ENCODE peak calls at places on chromosomes 13 and 19, in seven cellular contexts. O, Q, L, F, S, I and V are unnamed samples.
A peak's percentile ranks its signal among the peaks of the same experiment; 100 is the strongest.

GRCh38 chr13:99725644-99726043 is 224.4 kb downstream of the TM9SF2 start:
- DNase-seq in I (no peak), S (no peak), O (no peak), F (no peak), L (no peak), Q (no peak), V (no peak)

GRCh38 chr19:8224394-8225145 is 15.4 kb downstream of the CERS4 start:
- DNase-seq in O (no peak), I (no peak), F (no peak), L (no peak), S (no peak), Q (no peak), V (no peak)

GRCh38 chr13:51222510-51223283 is 499 bp downstream of the FAM124A start:
- DNase-seq in O (no peak), Q (no peak), L (no peak), F (no peak), I (no peak), S (no peak), V (no peak)

GRCh38 chr13:97275265-97275664 is 53.1 kb downstream of the MBNL2 start:
- DNase-seq in I (peak; percentile 83), L (no peak), Q (no peak), O (no peak), S (no peak), F (no peak), V (peak; percentile 49)

GRCh38 chr13:50357586-50358118 is 342.4 kb downstream of the KCNRG start:
- DNase-seq in O (no peak), L (no peak), Q (peak; percentile 50), S (no peak), I (peak; percentile 70), F (no peak), V (no peak)

GRCh38 chr13:28503182-28503980 is 8.5 kb upstream of the FLT1 start:
- DNase-seq in Q (no peak), F (no peak), L (no peak), S (no peak), O (no peak), I (no peak), V (no peak)

GRCh38 chr13:26881154-26881553 is 120.6 kb upstream of the GPR12 start:
- DNase-seq in Q (peak; percentile 3), S (no peak), L (no peak), I (no peak), F (no peak), O (no peak), V (no peak)

GRCh38 chr13:97977376-97977705 is 23.9 kb downstream of the IPO5 start:
- DNase-seq in L (no peak), F (no peak), I (no peak), S (no peak), O (no peak), Q (no peak), V (no peak)

GRCh38 chr19:47802521-47803043 is 1.8 kb downstream of the TPRX1 start:
- DNase-seq in I (no peak), F (no peak), L (no peak), O (no peak), Q (no peak), S (no peak), V (no peak)

GRCh38 chr19:6761053-6761676 is 6.1 kb downstream of the SH2D3A start:
- DNase-seq in Q (no peak), O (no peak), F (peak; percentile 58), S (no peak), I (no peak), L (no peak), V (no peak)

GRCh38 chr19:12567951-12568350 is 16.7 kb upstream of the ZNF564 start:
- DNase-seq in L (no peak), O (no peak), Q (no peak), F (no peak), S (no peak), I (peak; percentile 12), V (no peak)

GRCh38 chr19:7670150-7670784 is 1.4 kb downstream of the RETN start:
- DNase-seq in L (no peak), Q (no peak), S (no peak), F (no peak), I (no peak), O (no peak), V (no peak)

GRCh38 chr13:112605531-112605990 is 17.6 kb upstream of the TUBGCP3 start:
- DNase-seq in F (no peak), I (peak; percentile 56), O (no peak), S (no peak), L (no peak), Q (no peak), V (no peak)

GRCh38 chr19:33470686-33471085 is 50.9 kb downstream of the PEPD start:
- DNase-seq in O (no peak), Q (no peak), I (no peak), S (no peak), L (no peak), F (peak; percentile 26), V (no peak)

GRCh38 chr13:43769552-43769951 is 17.2 kb downstream of the ENOX1 start:
- DNase-seq in O (no peak), F (no peak), I (no peak), S (no peak), L (no peak), Q (no peak), V (no peak)

GRCh38 chr13:49020328-49020727 is 44.6 kb downstream of the FNDC3A start:
- DNase-seq in O (no peak), I (no peak), F (no peak), S (no peak), Q (no peak), L (no peak), V (no peak)

GRCh38 chr13:81116461-81117282 is 775.7 kb upstream of the SPRY2 start:
- DNase-seq in S (no peak), I (no peak), Q (no peak), F (no peak), L (no peak), O (no peak), V (no peak)

GRCh38 chr13:80341098-80341701 is at the start of gene SPRY2:
- DNase-seq in L (peak; percentile 41), Q (peak; percentile 85), I (peak; percentile 99), O (no peak), F (peak; percentile 97), S (peak; percentile 94), V (peak; percentile 92)

GRCh38 chr13:37686501-37686900 is 87.9 kb upstream of the POSTN start:
- DNase-seq in F (no peak), L (no peak), Q (no peak), O (no peak), I (no peak), S (no peak), V (no peak)

GRCh38 chr19:19223636-19224035 is 11.9 kb downstream of the NCAN start:
- DNase-seq in I (no peak), L (no peak), S (no peak), F (no peak), O (no peak), Q (no peak), V (no peak)

GRCh38 chr19:19226204-19226603 is 14.4 kb downstream of the NCAN start:
- DNase-seq in F (no peak), I (no peak), Q (no peak), S (no peak), O (no peak), L (no peak), V (no peak)

GRCh38 chr19:19224150-19224851 is 12.5 kb downstream of the NCAN start:
- DNase-seq in I (no peak), F (no peak), S (no peak), Q (no peak), L (no peak), O (no peak), V (no peak)

GRCh38 chr19:19226663-19227062 is 14.9 kb downstream of the NCAN start:
- DNase-seq in Q (no peak), F (no peak), L (no peak), O (no peak), S (no peak), I (no peak), V (no peak)

GRCh38 chr19:19224852-19225494 is 13.2 kb downstream of the NCAN start:
- DNase-seq in O (no peak), Q (peak; percentile 4), S (peak; percentile 88), F (peak; percentile 85), L (no peak), I (peak; percentile 41), V (peak; percentile 8)
- TF ChIP-seq CTCF in O (peak; percentile 67), Q (peak; percentile 70), S (peak; percentile 54), F (no peak), L (peak; percentile 70), I (peak; percentile 55), V (peak; percentile 59)

DNA sequence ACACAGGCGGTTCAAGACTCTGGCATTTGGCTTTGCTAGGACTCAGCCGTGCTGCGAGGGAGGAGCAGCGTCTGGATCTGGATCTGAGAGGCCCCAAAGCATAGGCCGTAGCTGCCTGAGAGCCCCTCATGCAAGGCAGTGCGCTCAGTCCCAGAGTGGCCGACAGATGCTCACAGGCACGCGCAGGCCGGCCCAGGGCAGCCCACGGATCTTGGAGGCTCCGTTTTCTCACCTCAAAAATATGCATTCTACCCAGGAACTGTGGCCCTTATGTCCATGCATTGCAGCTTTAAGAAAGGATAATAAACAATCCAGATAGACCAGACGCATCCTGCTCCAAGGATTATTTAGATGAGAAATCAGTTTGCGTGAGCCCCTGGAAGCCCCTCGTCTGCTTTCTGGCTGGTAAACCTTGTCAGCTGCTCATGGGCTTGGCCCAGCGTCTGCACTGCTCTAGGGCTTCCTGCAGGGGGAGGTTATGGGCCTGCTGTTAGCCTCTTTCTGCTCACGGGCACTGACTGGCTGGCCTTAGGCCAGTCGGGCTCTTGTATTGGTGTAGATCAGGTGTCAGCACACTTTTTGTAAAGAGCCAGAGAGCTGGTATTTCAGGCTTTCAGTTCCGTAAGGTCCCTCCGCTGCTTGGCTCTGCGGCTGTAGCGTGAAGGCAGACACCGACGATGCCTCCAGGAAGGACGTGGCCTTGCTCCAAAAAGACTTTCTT is 24.2 kb downstream of the TEX29 start:
- DNase-seq in F (no peak), I (peak; percentile 78), O (no peak), L (no peak), S (no peak), Q (peak; percentile 93), V (no peak)
- TF ChIP-seq CTCF in F (peak; percentile 39), I (peak; percentile 62), O (no peak), L (no peak), S (no peak), Q (peak; percentile 80), V (peak; percentile 40)

GRCh38 chr19:50640368-50640767 is 687 bp upstream of the SYT3 start:
- DNase-seq in S (no peak), O (no peak), L (no peak), Q (no peak), F (no peak), I (no peak), V (no peak)
- TF ChIP-seq CTCF in S (no peak), O (no peak), L (no peak), Q (no peak), F (no peak), I (no peak), V (no peak)

GRCh38 chr19:1592023-1592754 is 476 bp downstream of the MBD3 start:
- DNase-seq in Q (peak; percentile 49), F (peak; percentile 83), O (peak; percentile 50), L (no peak), I (peak; percentile 89), S (peak; percentile 91), V (peak; percentile 78)

GRCh38 chr19:1592755-1593628 is at the start of gene MBD3:
- DNase-seq in O (peak; percentile 44), L (peak; percentile 49), I (peak; percentile 93), Q (peak; percentile 85), S (peak; percentile 95), F (peak; percentile 90), V (peak; percentile 86)

GRCh38 chr19:1591421-1592022 is 1.1 kb downstream of the MBD3 start:
- DNase-seq in F (no peak), L (no peak), I (no peak), Q (no peak), S (no peak), O (no peak), V (no peak)

GRCh38 chr19:1587872-1588271 is 4.8 kb downstream of the MBD3 start:
- DNase-seq in S (no peak), L (no peak), F (no peak), O (no peak), I (no peak), Q (no peak), V (no peak)

GRCh38 chr19:1590641-1591397 is 1.8 kb downstream of the MBD3 start:
- DNase-seq in L (no peak), Q (no peak), F (no peak), I (no peak), S (no peak), O (no peak), V (no peak)
- TF ChIP-seq CTCF in L (no peak), Q (peak; percentile 57), F (no peak), I (peak; percentile 25), S (no peak), O (peak; percentile 68), V (peak; percentile 33)